ENCODE peak calls at places on chromosomes 16 and 17, in four cellular contexts. C is MM.1S, O is upper lobe of left lung, G is tibial artery. F is an unnamed sample.

GRCh38 chr16:73565263-73565662 is 517.3 kb upstream of the ZFHX3 start:
- DNase-seq in C (no peak), O (no peak), G (no peak), F (no peak)

GRCh38 chr17:62705781-62706597 is 78.5 kb downstream of the MRC2 start:
- DNase-seq in C (no peak), O (no peak), G (peak), F (no peak)

GRCh38 chr17:81794509-81794908 is 9.4 kb upstream of the GCGR start:
- DNase-seq in G (no peak), O (no peak), C (no peak), F (no peak)

GRCh38 chr16:7393680-7394079 is 61.0 kb downstream of the RBFOX1 start:
- DNase-seq in G (no peak), C (no peak), O (no peak), F (no peak)

GRCh38 chr17:11176549-11176948 is 64.5 kb upstream of the SHISA6 start:
- DNase-seq in O (no peak), G (no peak), C (no peak), F (no peak)

GRCh38 chr16:65767125-65767524 is 599.4 kb upstream of the CDH5 start:
- DNase-seq in O (no peak), C (no peak), G (no peak), F (no peak)

GRCh38 chr16:68401871-68402747 is 46.2 kb downstream of the SMPD3 start:
- DNase-seq in G (no peak), C (no peak), O (no peak), F (no peak)

GRCh38 chr16:89646906-89647305 is 10.6 kb downstream of the CHMP1A start:
- DNase-seq in O (no peak), G (no peak), C (no peak), F (no peak)

GRCh38 chr17:82160081-82160480 is 52.6 kb downstream of the CCDC57 start:
- DNase-seq in O (no peak), C (no peak), G (no peak), F (no peak)

GRCh38 chr17:17929655-17930380 is 42.4 kb downstream of the TOM1L2 start:
- DNase-seq in G (no peak), O (no peak), C (no peak), F (no peak)

GRCh38 chr16:27721548-27722265 is 171.8 kb downstream of the KATNIP start:
- DNase-seq in G (peak), O (no peak), C (no peak), F (no peak)

GRCh38 chr17:65457183-65457582 is 104.3 kb downstream of the AXIN2 start:
- DNase-seq in C (no peak), O (no peak), G (no peak), F (no peak)

GRCh38 chr17:69141802-69142472 is at the start of gene ABCA6:
- DNase-seq in G (no peak), O (no peak), C (no peak), F (no peak)

GRCh38 chr16:82041542-82041941 is 6.5 kb downstream of the HSD17B2 start:
- DNase-seq in G (no peak), C (no peak), O (no peak), F (no peak)
- H3K27ac ChIP-seq in G (no peak), C (no peak), O (no peak), F (no peak)

GRCh38 chr16:75648265-75649076 is 898 bp downstream of the TERF2IP start:
- DNase-seq in G (peak), O (peak), C (peak), F (peak)

GRCh38 chr16:75658175-75658574 is 10.6 kb downstream of the TERF2IP start:
- DNase-seq in O (no peak), C (no peak), G (no peak), F (no peak)

GRCh38 chr16:75653926-75654325 is 6.4 kb downstream of the TERF2IP start:
- DNase-seq in C (no peak), G (no peak), O (no peak), F (no peak)
- H3K27ac ChIP-seq in C (no peak), G (no peak), O (no peak), F (no peak)

DNA sequence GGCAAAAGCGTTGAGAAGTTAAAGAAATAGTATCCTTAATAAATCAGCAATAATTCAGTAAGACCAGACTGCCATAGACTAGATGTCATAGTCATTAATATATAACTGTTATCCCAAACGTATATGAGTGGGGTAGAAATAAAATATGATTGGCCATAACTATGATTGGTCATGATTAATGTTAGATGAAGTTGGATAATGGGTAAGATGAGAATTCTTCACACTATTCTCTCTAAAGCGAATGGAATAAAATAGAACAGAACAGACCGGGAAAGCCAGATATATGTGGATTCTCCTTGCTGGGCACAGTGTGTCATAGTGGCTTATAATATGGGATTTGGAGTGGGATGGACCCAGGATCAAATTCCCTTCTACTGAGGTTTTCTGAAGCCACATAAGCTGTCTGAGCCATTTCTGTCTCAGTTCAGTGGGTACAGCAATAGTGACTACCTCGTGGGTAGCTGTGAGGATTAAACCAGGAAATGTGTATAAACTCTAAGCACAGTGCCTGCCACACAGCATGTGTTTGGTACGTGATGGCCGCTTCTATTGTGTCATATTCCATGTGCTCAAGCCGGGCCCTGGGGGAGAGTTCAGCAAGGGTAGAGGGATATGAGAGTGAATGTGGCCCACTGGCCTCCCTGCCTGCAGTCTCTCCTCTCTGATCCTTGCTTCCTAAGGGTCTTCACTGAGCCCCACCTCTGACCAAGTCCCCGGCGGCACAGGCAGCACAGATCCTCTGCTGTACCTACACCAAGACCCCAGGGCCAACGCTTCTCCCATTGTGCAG is 3.6 kb downstream of the CETP start:
- DNase-seq in G (no peak), C (no peak), O (no peak), F (no peak)
- H3K27ac ChIP-seq in G (no peak), C (no peak), O (peak), F (no peak)

GRCh38 chr17:50372222-50372621 is 762 bp downstream of the MRPL27 start:
- DNase-seq in G (no peak), O (no peak), C (no peak), F (no peak)
- H3K27ac ChIP-seq in G (peak), O (peak), C (peak), F (no peak)

DNA sequence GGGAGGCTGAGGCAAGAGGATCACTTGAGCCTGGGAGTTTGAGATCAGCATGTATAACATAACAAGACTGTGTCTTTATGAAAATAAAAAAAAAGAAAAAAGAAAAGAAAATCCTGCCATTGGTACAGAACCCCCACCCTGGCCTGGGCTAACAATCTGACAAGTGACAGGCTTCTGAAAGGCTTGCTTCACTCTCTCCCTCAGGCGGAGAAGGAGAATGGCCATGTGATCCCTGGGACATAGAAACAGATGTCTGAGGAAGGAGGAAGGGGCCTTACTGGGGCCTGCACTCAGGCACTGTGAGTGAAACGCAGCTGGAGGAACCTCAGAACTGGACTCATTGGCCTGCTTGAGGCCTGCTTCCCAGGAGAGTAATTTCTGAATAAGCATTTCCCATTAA is 17.5 kb downstream of the MAP3K14 start:
- DNase-seq in G (no peak), O (no peak), C (no peak), F (no peak)
- H3K27ac ChIP-seq in G (no peak), O (peak), C (no peak), F (peak)

GRCh38 chr16:2836646-2837508 is 6.8 kb downstream of the ZG16B start:
- DNase-seq in C (no peak), G (no peak), O (no peak), F (no peak)

GRCh38 chr16:2839650-2840450 is 9.7 kb downstream of the ZG16B start:
- DNase-seq in G (no peak), O (peak), C (no peak), F (no peak)

GRCh38 chr16:2840914-2841313 is 10.8 kb downstream of the ZG16B start:
- DNase-seq in C (no peak), O (peak), G (no peak), F (no peak)

GRCh38 chr16:2841606-2842339 is 11.7 kb downstream of the ZG16B start:
- DNase-seq in G (peak), C (no peak), O (peak), F (no peak)

DNA sequence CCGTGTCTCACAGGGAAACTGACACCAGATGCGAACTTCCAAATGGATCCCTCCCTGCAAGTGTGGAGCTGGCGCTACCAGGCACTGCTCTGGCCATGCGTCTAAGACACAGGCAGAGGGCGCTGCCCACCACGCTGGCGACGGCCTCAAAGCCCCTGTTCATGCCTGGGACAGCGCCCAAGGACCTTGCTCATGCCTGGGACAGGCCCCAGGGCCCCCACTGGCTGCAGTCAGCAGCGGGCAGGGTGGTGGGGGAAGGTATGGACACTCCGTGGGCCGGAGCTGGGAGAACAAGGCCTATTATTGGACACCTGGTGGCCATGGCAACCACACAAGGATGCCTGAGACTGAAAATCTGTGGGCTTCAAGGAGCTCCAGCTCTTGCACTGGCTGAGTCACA is 8.8 kb downstream of the ZG16B start:
- DNase-seq in C (peak), O (peak), G (no peak), F (no peak)
- H3K27ac ChIP-seq in C (no peak), O (no peak), G (no peak), F (no peak)

GRCh38 chr16:67372664-67373063 is 20.6 kb downstream of the TPPP3 start:
- DNase-seq in O (no peak), C (peak), G (no peak), F (no peak)
- H3K27ac ChIP-seq in O (no peak), C (no peak), G (no peak), F (no peak)